ENCODE peak calls at places on chromosome 7, in seven cellular contexts. W is cardiac fibroblast; A is NB4; G is epithelial cell of proximal tubule; Q is kidney; J is naive thymus-derived CD4-positive, alpha-beta T cell; C is upper lobe of left lung. L is an unnamed sample.

GRCh38 chr7:86968618-86969017 is 90.8 kb downstream of the ELAPOR2 start:
- DNase-seq in A (no peak), G (no peak), J (no peak), C (no peak), W (peak), Q (no peak), L (no peak)

GRCh38 chr7:70052691-70053090 is 454.4 kb downstream of the AUTS2 start:
- DNase-seq in A (no peak), C (no peak), W (peak), J (no peak), G (no peak), Q (no peak), L (no peak)

GRCh38 chr7:29865526-29865925 is 59.2 kb downstream of the WIPF3 start:
- DNase-seq in Q (no peak), G (peak), C (no peak), J (no peak), A (no peak), W (peak), L (no peak)

GRCh38 chr7:110786576-110786975 is 304.4 kb upstream of the LRRN3 start:
- DNase-seq in C (no peak), Q (no peak), A (no peak), W (no peak), J (no peak), G (no peak), L (no peak)

GRCh38 chr7:29989257-29989995 is at the start of gene SCRN1:
- DNase-seq in Q (peak), J (no peak), G (no peak), W (peak), A (peak), C (peak), L (peak)

GRCh38 chr7:16660702-16661464 is 14.9 kb downstream of the BZW2 start:
- DNase-seq in J (no peak), G (no peak), W (peak), A (peak), Q (no peak), C (no peak), L (no peak)

GRCh38 chr7:19181634-19182033 is 36.4 kb upstream of the FERD3L start:
- DNase-seq in C (no peak), G (no peak), J (no peak), W (no peak), Q (no peak), A (no peak), L (no peak)

GRCh38 chr7:32103361-32103760 is 33.2 kb upstream of the PDE1C start:
- DNase-seq in A (no peak), Q (no peak), G (no peak), C (no peak), W (peak), J (no peak), L (no peak)

GRCh38 chr7:2629740-2630681 is 1.8 kb upstream of the TTYH3 start:
- DNase-seq in Q (peak), C (peak), J (no peak), G (no peak), W (peak), A (no peak), L (no peak)

GRCh38 chr7:117698018-117698417 is 175.2 kb downstream of the CTTNBP2 start:
- DNase-seq in C (no peak), G (no peak), A (peak), W (no peak), J (no peak), Q (no peak), L (no peak)

GRCh38 chr7:111265394-111265793 is 174.5 kb downstream of the LRRN3 start:
- DNase-seq in G (no peak), W (no peak), C (no peak), A (no peak), Q (no peak), J (no peak), L (no peak)

GRCh38 chr7:117997862-117998825 is 124.9 kb upstream of the CTTNBP2 start:
- DNase-seq in J (no peak), W (no peak), Q (no peak), C (no peak), A (no peak), G (no peak), L (no peak)

GRCh38 chr7:106424476-106425016 is 139.8 kb upstream of the NAMPT start:
- DNase-seq in Q (no peak), W (no peak), J (no peak), G (no peak), C (no peak), A (no peak), L (no peak)

GRCh38 chr7:84251183-84251845 is 56.7 kb upstream of the SEMA3A start:
- DNase-seq in W (peak), C (no peak), G (peak), Q (no peak), A (no peak), J (no peak), L (no peak)

GRCh38 chr7:36639826-36640225 is 84.5 kb downstream of the AOAH start:
- DNase-seq in W (no peak), C (no peak), G (no peak), J (peak), Q (no peak), A (no peak), L (no peak)

GRCh38 chr7:128885370-128886187 is 22.9 kb downstream of the ATP6V1F start:
- DNase-seq in J (no peak), W (no peak), G (no peak), Q (no peak), A (no peak), C (peak), L (no peak)

GRCh38 chr7:3065724-3066143 is 22.1 kb upstream of the CARD11 start:
- DNase-seq in C (no peak), G (no peak), A (peak), J (peak), Q (no peak), W (peak), L (peak)

GRCh38 chr7:93178213-93178612 is 30.0 kb upstream of the SAMD9L start:
- DNase-seq in W (peak), A (peak), G (no peak), C (no peak), J (no peak), Q (no peak), L (no peak)

GRCh38 chr7:152866125-152866524 is 106.6 kb downstream of the ACTR3B start:
- DNase-seq in W (no peak), J (no peak), G (no peak), C (no peak), A (no peak), Q (no peak), L (no peak)

GRCh38 chr7:156984209-156984891 is 26.1 kb downstream of the MNX1 start:
- DNase-seq in A (no peak), W (peak), J (no peak), C (no peak), G (no peak), Q (no peak), L (no peak)

GRCh38 chr7:71145906-71146901 is 14.3 kb downstream of the GALNT17 start:
- DNase-seq in J (no peak), A (no peak), C (no peak), G (no peak), Q (no peak), W (no peak), L (no peak)

GRCh38 chr7:31058122-31058521 is 6.0 kb downstream of the ADCYAP1R1 start:
- DNase-seq in J (no peak), C (no peak), W (no peak), A (peak), Q (no peak), G (no peak), L (no peak)

GRCh38 chr7:21476429-21476828 is 48.5 kb downstream of the SP4 start:
- DNase-seq in J (no peak), G (no peak), C (no peak), W (no peak), Q (no peak), A (no peak), L (no peak)

GRCh38 chr7:114081606-114082425 is 163.0 kb upstream of the PPP1R3A start:
- DNase-seq in Q (no peak), J (no peak), C (no peak), W (peak), A (peak), G (peak), L (peak)

GRCh38 chr7:114084381-114085312 is 165.8 kb upstream of the PPP1R3A start:
- DNase-seq in G (peak), A (no peak), J (no peak), W (peak), C (peak), Q (peak), L (peak)

GRCh38 chr7:114082934-114083647 is 164.3 kb upstream of the PPP1R3A start:
- DNase-seq in G (no peak), W (no peak), Q (peak), C (peak), J (no peak), A (no peak), L (peak)

GRCh38 chr7:114083714-114084113 is 164.9 kb upstream of the PPP1R3A start:
- DNase-seq in C (no peak), A (no peak), W (no peak), Q (no peak), J (no peak), G (no peak), L (peak)

DNA sequence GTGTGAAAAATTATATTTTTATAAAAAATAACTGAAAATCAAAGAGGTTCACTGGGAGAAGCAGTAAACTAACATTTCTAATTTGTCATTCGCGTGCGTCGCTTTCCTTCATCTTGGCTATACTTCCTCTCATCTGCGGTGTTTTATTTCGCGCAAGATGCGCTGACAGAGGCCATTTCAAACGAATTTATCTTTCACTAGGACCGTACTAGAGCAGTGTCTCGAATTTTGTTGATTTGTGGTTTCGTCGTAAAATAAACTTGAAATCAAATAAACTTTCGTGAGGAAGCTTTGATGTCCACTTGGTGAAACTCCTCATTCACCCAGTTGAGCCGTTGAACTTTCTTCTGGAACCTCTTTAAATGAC is 163.7 kb upstream of the PPP1R3A start:
- DNase-seq in Q (no peak), A (no peak), C (no peak), W (no peak), G (no peak), J (no peak), L (peak)
- H3K4me3 ChIP-seq in Q (peak), A (no peak), C (peak), W (no peak), G (peak), J (no peak), L (peak)

DNA sequence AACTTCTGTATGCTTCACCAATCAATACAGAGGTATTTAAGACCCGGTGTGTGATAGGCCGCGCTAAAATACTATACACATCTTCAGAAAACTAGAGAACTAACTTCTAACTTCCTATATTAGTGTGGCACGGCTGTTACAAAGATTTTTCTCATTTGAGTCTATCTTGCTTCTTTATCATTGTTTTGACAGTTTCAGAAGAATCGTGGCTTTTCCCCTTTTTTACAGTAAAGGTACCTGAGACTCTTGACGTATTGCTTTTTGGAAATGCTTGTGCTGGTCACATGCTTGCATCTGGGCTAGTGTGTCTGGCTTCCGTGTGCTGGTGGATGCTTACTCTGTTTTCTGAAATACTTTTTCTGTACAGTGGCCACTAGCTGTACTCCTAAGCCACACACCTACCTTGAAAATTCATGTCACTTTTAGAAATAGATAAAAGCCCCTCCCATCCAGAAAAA is 12.7 kb downstream of the IKZF1 start:
- DNase-seq in A (no peak), C (no peak), W (no peak), Q (no peak), G (no peak), J (peak), L (peak)
- H3K4me3 ChIP-seq in A (no peak), C (no peak), W (no peak), Q (no peak), G (no peak), J (peak), L (no peak)

GRCh38 chr7:131012477-131013031 is 278.5 kb upstream of the KLF14 start:
- DNase-seq in J (no peak), A (no peak), Q (no peak), C (no peak), W (no peak), G (no peak), L (no peak)

GRCh38 chr7:131010714-131011436 is 276.9 kb upstream of the KLF14 start:
- DNase-seq in J (no peak), W (peak), G (no peak), Q (no peak), A (peak), C (no peak), L (peak)

GRCh38 chr7:131010029-131010705 is 276.2 kb upstream of the KLF14 start:
- DNase-seq in C (no peak), J (no peak), A (peak), Q (no peak), W (no peak), G (no peak), L (no peak)

GRCh38 chr7:131011976-131012375 is 278.0 kb upstream of the KLF14 start:
- DNase-seq in Q (no peak), A (peak), W (peak), C (no peak), J (no peak), G (peak), L (no peak)

GRCh38 chr7:131011437-131011752 is 277.4 kb upstream of the KLF14 start:
- DNase-seq in J (no peak), G (no peak), C (peak), A (no peak), Q (peak), W (no peak), L (peak)
- H3K4me3 ChIP-seq in J (peak), G (no peak), C (no peak), A (no peak), Q (no peak), W (no peak), L (no peak)

GRCh38 chr7:46035166-46035565 is 114.1 kb upstream of the IGFBP3 start:
- DNase-seq in Q (no peak), C (no peak), W (no peak), G (no peak), J (no peak), A (no peak), L (no peak)
- H3K4me3 ChIP-seq in Q (no peak), C (no peak), W (no peak), G (no peak), J (no peak), A (no peak), L (no peak)

GRCh38 chr7:22884911-22885823 is 62.5 kb upstream of the TOMM7 start:
- DNase-seq in J (no peak), A (peak), G (no peak), W (no peak), Q (no peak), C (no peak), L (peak)
- H3K4me3 ChIP-seq in J (no peak), A (no peak), G (no peak), W (no peak), Q (no peak), C (no peak), L (peak)